ENCODE peak calls at places on chromosomes 4 and X, in five cellular contexts. A, Z, F, C and U are unnamed samples.
A peak's percentile ranks its signal among the peaks of the same experiment; 100 is the strongest.

GRCh38 chr4:532588-533317 is 33.7 kb downstream of the PIGG start:
- DNase-seq in Z (no peak), F (no peak), C (no peak), A (no peak), U (no peak)

GRCh38 chrX:137031039-137031438 is 2.8 kb downstream of the GPR101 start:
- DNase-seq in F (no peak), Z (no peak), A (no peak), C (no peak), U (no peak)

GRCh38 chr4:7387925-7388324 is 46.8 kb downstream of the PSAPL1 start:
- DNase-seq in A (no peak), Z (no peak), C (no peak), F (no peak), U (no peak)

GRCh38 chrX:48083212-48083611 is 11.8 kb upstream of the ZNF630 start:
- DNase-seq in Z (no peak), F (peak; percentile 24), C (peak; percentile 31), A (peak; percentile 49), U (peak; percentile 7)

GRCh38 chr4:33924239-33924638 is 2320.1 kb downstream of the ARAP2 start:
- DNase-seq in A (no peak), Z (no peak), C (no peak), F (no peak), U (no peak)

GRCh38 chr4:88010921-88011320 is 3.5 kb downstream of the PKD2 start:
- DNase-seq in F (no peak), C (no peak), A (no peak), Z (no peak), U (no peak)

GRCh38 chrX:154513662-154514204 is 2.3 kb downstream of the FAM3A start:
- DNase-seq in Z (no peak), F (no peak), C (no peak), A (no peak), U (no peak)

GRCh38 chr4:25174674-25175073 is 14.4 kb upstream of the SEPSECS start:
- DNase-seq in A (no peak), Z (no peak), C (no peak), F (no peak), U (no peak)

GRCh38 chrX:11435568-11435967 is 142.4 kb downstream of the AMELX start:
- DNase-seq in C (no peak), Z (no peak), F (no peak), A (no peak), U (no peak)

GRCh38 chr4:56668267-56668666 is 12.8 kb downstream of the HOPX start:
- DNase-seq in F (no peak), A (no peak), Z (no peak), C (no peak), U (no peak)

GRCh38 chr4:123737156-123737555 is 340.6 kb downstream of the SPRY1 start:
- DNase-seq in A (no peak), C (no peak), F (no peak), Z (no peak), U (no peak)

GRCh38 chr4:948101-948935 is 16.1 kb downstream of the TMEM175 start:
- DNase-seq in A (no peak), C (no peak), Z (no peak), F (no peak), U (no peak)

GRCh38 chr4:106366026-106366425 is 2.6 kb downstream of the GIMD1 start:
- DNase-seq in A (no peak), Z (no peak), F (no peak), C (no peak), U (no peak)

GRCh38 chr4:5824635-5825034 is 68.3 kb downstream of the CRMP1 start:
- DNase-seq in A (no peak), F (no peak), Z (no peak), C (no peak), U (no peak)

GRCh38 chr4:76747613-76748012 is 150.3 kb downstream of the SOWAHB start:
- DNase-seq in F (no peak), C (no peak), Z (no peak), A (no peak), U (no peak)

GRCh38 chr4:120446051-120446567 is 379.5 kb upstream of the MAD2L1 start:
- DNase-seq in A (no peak), F (no peak), Z (no peak), C (no peak), U (no peak)

GRCh38 chr4:41209187-41209586 is 5.2 kb downstream of the APBB2 start:
- DNase-seq in C (no peak), F (no peak), A (no peak), Z (no peak), U (peak; percentile 41)

GRCh38 chr4:15012017-15012788 is 9.9 kb downstream of the CPEB2 start:
- DNase-seq in F (no peak), A (no peak), C (no peak), Z (no peak), U (no peak)

GRCh38 chrX:154748712-154749339 is 2.1 kb downstream of the GAB3 start:
- DNase-seq in C (no peak), F (peak; percentile 39), Z (peak; percentile 33), A (peak; percentile 52), U (peak; percentile 43)

GRCh38 chrX:107483976-107484726 is 34.7 kb downstream of the FRMPD3 start:
- DNase-seq in F (no peak), A (no peak), C (no peak), Z (no peak), U (no peak)

GRCh38 chrX:68834371-68835103 is 5.7 kb downstream of the EFNB1 start:
- DNase-seq in C (no peak), F (no peak), Z (no peak), A (no peak), U (no peak)

GRCh38 chrX:93420635-93421034 is 252.7 kb downstream of the NAP1L3 start:
- DNase-seq in Z (no peak), F (no peak), C (no peak), A (no peak), U (no peak)

GRCh38 chr4:147096667-147097604 is 151.3 kb upstream of the TTC29 start:
- DNase-seq in A (no peak), Z (no peak), F (no peak), C (no peak), U (no peak)

GRCh38 chr4:142596121-142596520 is 250.0 kb downstream of the INPP4B start:
- DNase-seq in Z (no peak), A (no peak), F (no peak), C (no peak), U (no peak)

GRCh38 chrX:41530082-41530481 is 82.9 kb downstream of the NYX start:
- DNase-seq in Z (no peak), F (no peak), A (no peak), C (no peak), U (no peak)

GRCh38 chrX:119118780-119119395 is 8.7 kb downstream of the KIAA1210 start:
- DNase-seq in A (peak; percentile 51), C (no peak), F (peak; percentile 7), Z (peak; percentile 37), U (peak; percentile 6)

GRCh38 chr4:151651496-151651895 is 109.3 kb downstream of the GATB start:
- DNase-seq in Z (no peak), F (no peak), A (no peak), C (no peak), U (no peak)

GRCh38 chrX:80812176-80812575 is 2.5 kb upstream of the BRWD3 start:
- DNase-seq in F (peak; percentile 11), C (no peak), Z (no peak), A (peak; percentile 27), U (peak; percentile 8)

GRCh38 chr4:84647307-84647884 is 64.5 kb downstream of the CDS1 start:
- DNase-seq in F (no peak), A (no peak), Z (no peak), C (no peak), U (no peak)

GRCh38 chrX:82764521-82764920 is 743.6 kb upstream of the POU3F4 start:
- DNase-seq in A (no peak), Z (no peak), F (no peak), C (no peak), U (no peak)

GRCh38 chr4:165726831-165727230 is 146.2 kb upstream of the TLL1 start:
- DNase-seq in A (no peak), F (no peak), Z (no peak), C (no peak), U (no peak)

GRCh38 chr4:72312032-72312650 is 256.9 kb downstream of the ADAMTS3 start:
- DNase-seq in Z (no peak), F (no peak), A (no peak), C (peak; percentile 59), U (no peak)

GRCh38 chrX:57929373-57929772 is 19.1 kb upstream of the ZXDA start:
- DNase-seq in Z (no peak), F (no peak), A (no peak), C (no peak), U (no peak)

GRCh38 chr4:68337522-68337921 is 12.4 kb downstream of the YTHDC1 start:
- DNase-seq in A (no peak), Z (no peak), C (no peak), F (no peak), U (no peak)

GRCh38 chr4:87108142-87108546 is 112.3 kb downstream of the KLHL8 start:
- DNase-seq in C (no peak), A (no peak), F (no peak), Z (no peak), U (no peak)

GRCh38 chr4:26242451-26242850 is 78.4 kb upstream of the RBPJ start:
- DNase-seq in A (no peak), C (no peak), F (no peak), Z (no peak), U (no peak)

GRCh38 chrX:64152857-64153256 is 52.7 kb downstream of the AMER1 start:
- DNase-seq in F (no peak), A (no peak), Z (no peak), C (no peak), U (no peak)

GRCh38 chr4:182925298-182925738 is 8.1 kb upstream of the DCTD start:
- DNase-seq in Z (peak; percentile 29), F (peak; percentile 32), C (peak; percentile 48), A (peak; percentile 57), U (peak; percentile 27)

GRCh38 chrX:44843318-44843702 is 511 bp upstream of the DUSP21 start:
- DNase-seq in Z (no peak), F (no peak), C (no peak), A (no peak), U (no peak)